ENCODE peak calls at places on chromosomes 12 and 14, in eight cellular contexts. C, R, I, P, J, T, G and L are unnamed samples.

GRCh38 chr12:7374423-7375144 is 69.4 kb downstream of the CD163L1 start:
- DNase-seq in J (peak; percentile 63), T (no peak), G (no peak), C (no peak), P (peak; percentile 37), R (no peak), I (peak; percentile 59), L (peak; percentile 31)

GRCh38 chr12:26805401-26805971 is 27.5 kb downstream of the ITPR2 start:
- DNase-seq in P (no peak), T (no peak), I (no peak), G (no peak), J (no peak), R (no peak), C (no peak), L (no peak)

GRCh38 chr12:9925746-9926393 is 6.3 kb downstream of the CLEC2A start:
- DNase-seq in G (no peak), R (peak; percentile 41), J (peak; percentile 58), T (no peak), I (peak; percentile 59), C (no peak), P (peak; percentile 54), L (peak; percentile 39)

GRCh38 chr12:100075598-100075997 is 67.1 kb downstream of the BLTP3B start:
- DNase-seq in G (no peak), J (no peak), R (no peak), T (no peak), I (no peak), C (no peak), P (no peak), L (no peak)

GRCh38 chr12:6613015-6613775 is 6.0 kb upstream of the CHD4 start:
- DNase-seq in P (peak; percentile 83), R (no peak), I (peak; percentile 76), C (no peak), G (peak; percentile 86), T (no peak), J (peak; percentile 37), L (no peak)

GRCh38 chr12:131911851-131912525 is 17.1 kb upstream of the PUS1 start:
- DNase-seq in P (no peak), T (no peak), R (no peak), G (no peak), J (no peak), C (no peak), I (no peak), L (no peak)

GRCh38 chr14:65478017-65478416 is 65.5 kb downstream of the FUT8 start:
- DNase-seq in J (no peak), I (no peak), T (no peak), R (no peak), C (no peak), G (no peak), P (no peak), L (no peak)

GRCh38 chr14:69592923-69593677 is 18.3 kb upstream of the SUSD6 start:
- DNase-seq in I (peak; percentile 69), J (no peak), P (peak; percentile 81), C (no peak), T (no peak), R (no peak), G (no peak), L (no peak)

GRCh38 chr12:2501464-2502181 is 293.1 kb upstream of the FKBP4 start:
- DNase-seq in C (no peak), I (no peak), T (no peak), G (peak; percentile 58), R (no peak), J (peak; percentile 35), P (no peak), L (no peak)

GRCh38 chr12:79936670-79937069 is 1.8 kb upstream of the PPP1R12A start:
- DNase-seq in P (no peak), G (no peak), I (no peak), J (peak; percentile 65), R (no peak), T (no peak), C (no peak), L (no peak)

GRCh38 chr12:51593539-51593938 is 2.5 kb downstream of the SCN8A start:
- DNase-seq in R (no peak), C (no peak), J (peak; percentile 56), P (peak; percentile 74), G (peak; percentile 21), T (peak; percentile 5), I (peak; percentile 65), L (peak; percentile 23)

GRCh38 chr12:113766133-113766879 is 199.8 kb downstream of the RBM19 start:
- DNase-seq in T (no peak), I (no peak), G (no peak), C (no peak), P (peak; percentile 83), R (no peak), J (no peak), L (no peak)

GRCh38 chr14:65251213-65251612 is 148.9 kb upstream of the MAX start:
- DNase-seq in R (no peak), T (no peak), C (no peak), I (peak; percentile 97), P (no peak), G (no peak), J (no peak), L (no peak)

GRCh38 chr14:69827560-69827959 is 30.5 kb upstream of the SLC10A1 start:
- DNase-seq in R (no peak), J (no peak), G (no peak), C (no peak), I (no peak), T (no peak), P (no peak), L (no peak)

GRCh38 chr14:99809376-99809775 is 16.2 kb downstream of the EML1 start:
- DNase-seq in T (no peak), G (no peak), R (no peak), J (peak; percentile 25), P (peak; percentile 81), I (no peak), C (no peak), L (no peak)

GRCh38 chr14:38737657-38738056 is 365.4 kb downstream of the SEC23A start:
- DNase-seq in R (no peak), T (no peak), I (no peak), P (no peak), G (no peak), C (no peak), J (no peak), L (no peak)

GRCh38 chr12:20548592-20548991 is 146.5 kb upstream of the SLCO1C1 start:
- DNase-seq in I (no peak), G (no peak), P (no peak), R (no peak), C (no peak), J (no peak), T (no peak), L (no peak)

GRCh38 chr12:1630081-1630826 is 1.2 kb downstream of the WNT5B start:
- DNase-seq in G (peak; percentile 62), J (peak; percentile 10), T (peak; percentile 15), C (no peak), I (peak; percentile 32), R (peak; percentile 17), P (peak; percentile 65), L (no peak)

GRCh38 chr14:76473381-76474263 is 97.7 kb downstream of the ESRRB start:
- DNase-seq in I (peak; percentile 3), J (peak; percentile 3), C (no peak), R (no peak), P (no peak), T (no peak), G (peak; percentile 64), L (no peak)